ENCODE peak calls at places on chromosomes 11 and 22, in six cellular contexts. V is heart right ventricle, U is uterus, R is mammary epithelial cell, F is A549, O is adrenal gland. B is an unnamed sample.

GRCh38 chr11:44400431-44400830 is 90.5 kb upstream of the ALX4 start:
- DNase-seq in V (no peak), U (no peak), R (no peak), F (peak; percentile 58), O (no peak), B (no peak)

GRCh38 chr11:27524155-27524554 is 17.6 kb upstream of the LIN7C start:
- DNase-seq in V (no peak), U (no peak), R (peak; percentile 66), F (peak; percentile 61), O (no peak), B (no peak)

GRCh38 chr11:34356576-34356917 is 1.3 kb downstream of the ABTB2 start:
- DNase-seq in V (no peak), U (peak; percentile 34), R (peak; percentile 64), F (peak; percentile 62), O (peak; percentile 37), B (no peak)

GRCh38 chr22:21876486-21877176 is 9.2 kb upstream of the MAPK1 start:
- DNase-seq in V (no peak), U (no peak), R (peak; percentile 70), F (no peak), O (no peak), B (peak; percentile 39)

GRCh38 chr11:126891556-126892217 is 108.9 kb downstream of the KIRREL3 start:
- DNase-seq in V (peak; percentile 9), U (no peak), R (no peak), F (no peak), O (no peak), B (no peak)

GRCh38 chr11:130127509-130127908 is 32.1 kb upstream of the ST14 start:
- DNase-seq in V (no peak), U (no peak), R (no peak), F (no peak), O (no peak), B (no peak)

GRCh38 chr22:30425616-30426394 is at the start of gene MTFP1:
- DNase-seq in V (peak; percentile 50), U (peak; percentile 64), R (peak; percentile 65), F (peak; percentile 64), O (peak; percentile 72), B (no peak)

GRCh38 chr11:64206457-64207246 is at the start of gene FERMT3:
- DNase-seq in V (peak; percentile 61), U (no peak), R (no peak), F (no peak), O (no peak), B (peak; percentile 63)

GRCh38 chr11:61022311-61023085 is 51.0 kb downstream of the CD6 start:
- DNase-seq in V (no peak), U (no peak), R (no peak), F (no peak), O (no peak), B (no peak)

GRCh38 chr11:6557063-6557462 is 46.4 kb downstream of the RRP8 start:
- DNase-seq in V (no peak), U (no peak), R (no peak), F (no peak), O (no peak), B (no peak)

GRCh38 chr11:38392176-38392575 is 1794.1 kb upstream of the RAG2 start:
- DNase-seq in V (no peak), U (no peak), R (peak; percentile 6), F (no peak), O (no peak), B (no peak)

GRCh38 chr11:19723572-19724342 is 11.1 kb downstream of the NAV2 start:
- DNase-seq in V (no peak), U (no peak), R (peak; percentile 65), F (no peak), O (peak; percentile 36), B (no peak)

DNA sequence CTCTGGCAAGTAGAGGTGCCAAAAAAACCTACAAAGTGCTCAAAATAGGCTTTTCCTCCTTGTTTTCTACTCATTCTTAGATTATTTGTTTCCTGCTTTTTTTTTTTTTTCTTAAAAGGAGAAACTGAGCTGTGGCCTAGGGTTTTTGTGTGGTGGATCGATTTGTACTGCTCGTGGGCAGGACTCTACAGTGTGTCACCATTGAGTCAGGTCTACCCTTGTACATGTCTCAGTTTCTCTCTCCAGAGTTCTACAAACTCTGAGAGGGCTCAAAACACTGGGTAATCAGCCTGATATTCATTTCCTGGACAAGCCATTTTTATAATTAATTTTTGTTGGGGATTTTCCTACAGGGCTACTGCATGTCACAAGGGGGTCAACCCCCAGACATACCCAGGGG is 5.2 kb upstream of the CASP4 start:
- DNase-seq in V (no peak), U (no peak), R (no peak), F (no peak), O (no peak), B (no peak)
- H3K9me3 ChIP-seq in V (no peaks in the 10 kb centered on the region), U (no peaks in the 10 kb centered on the region), R (no peaks in the 10 kb centered on the region), F (peaks cover 3% of the 10 kb centered on the region), O (no peaks in the 10 kb centered on the region), B (peaks cover 2% of the 10 kb centered on the region)

DNA sequence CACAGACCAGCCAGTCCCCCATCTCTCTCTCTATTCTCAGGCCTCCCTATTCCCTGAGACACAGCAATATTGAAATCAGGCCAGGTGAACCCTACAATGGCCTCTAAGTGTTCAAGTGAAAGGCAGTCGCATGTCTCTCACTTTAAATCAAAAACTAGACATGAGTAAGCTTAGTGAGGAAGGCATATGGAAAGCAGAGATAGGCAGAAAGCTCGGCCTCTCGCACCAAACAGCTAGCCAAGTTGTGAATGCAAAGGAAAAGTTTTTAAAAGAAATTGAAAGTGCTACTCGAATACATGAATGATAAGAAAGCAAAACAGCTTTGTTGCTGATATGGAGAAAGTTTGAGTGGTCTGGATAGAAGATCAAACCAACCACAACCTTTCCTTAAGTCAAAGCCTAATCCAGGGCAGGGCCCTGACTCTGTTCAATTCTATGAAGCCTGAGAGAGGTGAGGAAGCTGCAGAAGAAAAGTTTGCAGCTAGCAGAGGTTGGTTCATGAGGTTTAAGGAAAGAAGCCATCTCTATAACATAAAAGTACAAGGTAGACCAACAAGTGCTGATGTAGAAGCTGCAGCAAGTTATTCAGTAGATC is 19.8 kb upstream of the MPZL2 start:
- DNase-seq in V (no peak), U (no peak), R (no peak), F (no peak), O (no peak), B (no peak)
- H3K27ac ChIP-seq in V (no peak overlapping the region), U (no peak overlapping the region), R (no peak overlapping the region), F (no peak overlapping the region), O (no peak overlapping the region), B (no peak overlapping the region)

DNA sequence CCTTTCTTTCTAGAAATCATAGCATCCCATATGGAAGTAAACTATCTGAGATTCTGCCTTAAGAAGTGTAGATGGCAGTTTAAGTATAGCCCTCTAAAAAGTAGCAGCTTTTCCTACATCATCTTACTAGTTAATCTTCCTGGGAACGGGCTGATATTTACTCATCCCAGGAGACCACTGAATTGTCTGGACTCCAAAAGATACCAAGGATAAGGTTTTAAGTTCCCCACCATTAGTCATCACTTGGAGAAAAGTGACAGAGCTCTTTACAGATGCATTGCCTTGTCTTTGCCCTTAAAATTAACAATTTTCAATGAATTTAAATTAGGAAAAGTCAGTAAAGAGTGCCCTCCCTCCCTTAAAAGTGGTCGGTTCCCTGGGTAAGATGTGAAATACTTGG is 129.5 kb downstream of the MAML2 start:
- DNase-seq in V (peak; percentile 50), U (no peak), R (no peak), F (peak; percentile 23), O (no peak), B (no peak)
- H3K4me1 ChIP-seq in V (peaks cover 72% of the 10 kb centered on the region), U (peaks cover 10% of the 10 kb centered on the region), R (peaks cover 30% of the 10 kb centered on the region), F (peaks cover 48% of the 10 kb centered on the region), O (no peaks in the 10 kb centered on the region), B (peaks cover 90% of the 10 kb centered on the region)

DNA sequence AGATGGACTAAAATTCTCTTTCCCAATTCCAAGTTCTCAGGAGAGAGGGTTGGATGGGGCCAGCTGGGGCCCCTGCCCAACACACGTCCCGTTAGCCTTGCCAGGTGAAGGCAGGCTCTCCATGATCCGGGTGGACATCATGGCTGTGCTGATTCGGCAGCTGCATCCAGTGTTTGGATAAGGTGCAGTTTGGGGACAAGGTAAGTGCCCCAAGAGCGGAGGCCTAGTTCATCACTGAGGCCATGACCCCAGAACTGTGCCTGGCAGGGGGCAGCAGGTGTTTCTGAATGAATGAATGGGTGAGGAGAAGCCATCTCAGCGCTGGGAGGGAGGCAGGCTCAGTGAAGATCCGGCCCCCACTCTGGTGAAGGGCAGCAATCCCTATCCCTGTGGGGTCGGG is 520.4 kb downstream of the TBC1D22A start:
- DNase-seq in V (no peak), U (no peak), R (no peak), F (no peak), O (no peak), B (no peak)
- H3K9me3 ChIP-seq in V (no peaks in the 10 kb centered on the region), U (no peaks in the 10 kb centered on the region), R (peaks cover 40% of the 10 kb centered on the region), F (no peaks in the 10 kb centered on the region), O (no peaks in the 10 kb centered on the region), B (no peaks in the 10 kb centered on the region)

B was measured in CD4-positive, CD25-positive, alpha-beta regulatory T cell.